ENCODE peak calls at places on chromosomes 4 and X, in seven cellular contexts. M, F, K, N, T, E and W are unnamed samples. For H3K79me2, the result is how much of the 10 kb centered on the place peaks cover.

GRCh38 chr4:141417387-141417786 is 196.7 kb downstream of the ZNF330 start:
- DNase-seq in M (no peak), F (no peak), K (peak), N (peak), T (no peak), E (peak), W (no peak)

GRCh38 chr4:75071241-75071778 is 138.4 kb downstream of the PARM1 start:
- DNase-seq in M (no peak), F (no peak), K (no peak), N (no peak), T (no peak), E (no peak), W (no peak)

GRCh38 chr4:63063765-63064164 is 1345.5 kb downstream of the TECRL start:
- DNase-seq in M (no peak), F (no peak), K (peak), N (no peak), T (no peak), E (no peak), W (no peak)

GRCh38 chr4:134057356-134057755 is 144.2 kb downstream of the PABPC4L start:
- DNase-seq in M (no peak), F (no peak), K (no peak), N (no peak), T (no peak), E (no peak), W (no peak)

GRCh38 chr4:128288689-128289106 is 1.1 kb upstream of the PGRMC2 start:
- DNase-seq in M (no peak), F (no peak), K (peak), N (no peak), T (no peak), E (peak), W (peak)

GRCh38 chr4:58192217-58192616 is 1082.0 kb upstream of the IGFBP7 start:
- DNase-seq in M (no peak), F (no peak), K (no peak), N (no peak), T (no peak), E (no peak), W (no peak)

GRCh38 chrX:19772306-19772705 is 115.1 kb downstream of the SH3KBP1 start:
- DNase-seq in M (no peak), F (no peak), K (peak), N (peak), T (no peak), E (no peak), W (no peak)

GRCh38 chr4:126547352-126547751 is 1085.4 kb upstream of the INTU start:
- DNase-seq in M (no peak), F (no peak), K (no peak), N (no peak), T (no peak), E (no peak), W (no peak)

GRCh38 chr4:176784816-176785215 is 7.9 kb downstream of the VEGFC start:
- DNase-seq in M (no peak), F (no peak), K (no peak), N (peak), T (no peak), E (no peak), W (no peak)
- H3K79me2 ChIP-seq in M (under half), F (under half), K (half or more), N (half or more), T (under half), E (half or more), W (under half)

GRCh38 chrX:97158270-97158669 is 274.6 kb downstream of the RPA4 start:
- DNase-seq in M (no peak), F (no peak), K (peak), N (peak), T (no peak), E (no peak), W (no peak)
- H3K79me2 ChIP-seq in M (under half), F (under half), K (under half), N (under half), T (under half), E (under half), W (under half)

GRCh38 chr4:84962102-84962501 is 4.4 kb downstream of the WDFY3 start:
- DNase-seq in M (no peak), F (no peak), K (no peak), N (no peak), T (no peak), E (no peak), W (no peak)
- H3K79me2 ChIP-seq in M (half or more), F (under half), K (half or more), N (half or more), T (under half), E (half or more), W (half or more)

DNA sequence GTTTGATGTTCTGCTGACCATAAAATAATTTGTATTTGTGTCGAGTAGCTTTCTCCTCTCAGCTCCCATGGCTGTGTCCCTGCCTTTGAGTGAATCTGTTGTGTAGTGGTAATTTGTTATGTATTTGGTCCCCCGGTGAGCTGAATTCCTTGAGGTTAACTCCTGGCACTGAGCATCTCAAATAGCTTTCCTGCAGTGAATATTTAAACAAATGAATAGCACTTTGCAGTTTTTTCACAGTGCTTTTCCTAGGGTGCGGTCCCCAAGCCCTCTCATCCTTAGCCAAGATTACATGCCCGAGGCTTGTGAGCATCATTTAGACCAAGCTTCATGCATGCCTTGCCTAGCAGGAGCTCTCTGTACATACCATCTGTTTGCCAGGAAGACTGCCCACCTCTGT is 74.2 kb downstream of the CLDN34 start:
- DNase-seq in M (no peak), F (no peak), K (peak), N (peak), T (peak), E (peak), W (no peak)
- H3K79me2 ChIP-seq in M (under half), F (under half), K (under half), N (under half), T (under half), E (under half), W (under half)

GRCh38 chr4:185254434-185254833 is 45.0 kb downstream of the SNX25 start:
- DNase-seq in M (no peak), F (no peak), K (peak), N (no peak), T (no peak), E (peak), W (no peak)
- H3K79me2 ChIP-seq in M (under half), F (under half), K (under half), N (under half), T (under half), E (under half), W (under half)

GRCh38 chrX:283115-283845 is 2.1 kb downstream of the PLCXD1 start:
- DNase-seq in M (peak), F (peak), K (peak), N (peak), T (peak), E (peak), W (peak)

GRCh38 chrX:276588-277171 is 4.5 kb upstream of the PLCXD1 start:
- DNase-seq in M (no peak), F (peak), K (peak), N (peak), T (no peak), E (peak), W (peak)

GRCh38 chrX:275967-276587 is 5.1 kb upstream of the PLCXD1 start:
- DNase-seq in M (peak), F (peak), K (peak), N (peak), T (peak), E (peak), W (peak)

GRCh38 chrX:285076-285677 is 4.0 kb downstream of the PLCXD1 start:
- DNase-seq in M (no peak), F (no peak), K (no peak), N (no peak), T (no peak), E (no peak), W (no peak)

DNA sequence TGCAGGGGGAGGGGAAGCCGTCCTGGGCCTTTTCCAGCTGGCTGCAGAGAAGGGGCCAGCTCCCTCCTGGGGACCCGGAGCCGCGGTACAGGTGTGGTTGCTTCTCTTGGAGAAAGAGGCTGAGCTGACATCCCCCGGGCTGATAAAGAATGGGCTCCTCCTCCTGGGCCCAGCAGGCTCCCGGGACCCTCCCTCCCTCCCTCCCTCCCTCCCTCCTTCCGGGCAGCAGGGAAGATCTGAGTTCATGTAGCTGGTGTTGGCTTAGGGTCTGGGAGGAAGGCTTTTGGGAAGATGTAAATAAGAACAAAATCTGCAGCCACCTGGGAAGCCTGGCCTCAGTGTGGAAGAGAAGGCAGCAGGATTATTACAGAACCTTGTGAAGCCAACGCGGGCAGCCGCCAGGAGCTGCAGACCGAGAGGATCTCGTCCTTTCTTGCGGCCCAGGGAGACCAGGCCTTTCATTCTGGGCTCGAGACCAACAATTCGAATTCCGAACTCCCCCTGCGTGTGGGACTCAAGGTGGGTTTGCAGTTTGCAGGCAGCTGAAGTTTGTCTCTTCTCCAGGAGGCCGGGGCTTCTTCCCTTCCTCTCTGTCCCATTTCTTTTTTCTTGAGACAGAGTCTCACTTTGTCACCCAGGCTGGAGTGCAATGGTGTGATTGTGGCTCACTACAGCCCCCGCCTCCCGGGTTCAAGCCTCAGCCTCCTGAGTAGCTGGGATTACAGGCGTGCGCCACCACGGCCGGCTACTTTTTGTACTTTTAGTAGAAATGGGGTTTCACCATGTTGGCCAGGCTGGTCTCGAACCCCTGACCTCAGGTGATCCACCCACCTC is at the start of gene PLCXD1:
- DNase-seq in M (no peak), F (peak), K (peak), N (peak), T (peak), E (no peak), W (no peak)
- H3K79me2 ChIP-seq in M (under half), F (under half), K (under half), N (under half), T (under half), E (under half), W (under half)

DNA sequence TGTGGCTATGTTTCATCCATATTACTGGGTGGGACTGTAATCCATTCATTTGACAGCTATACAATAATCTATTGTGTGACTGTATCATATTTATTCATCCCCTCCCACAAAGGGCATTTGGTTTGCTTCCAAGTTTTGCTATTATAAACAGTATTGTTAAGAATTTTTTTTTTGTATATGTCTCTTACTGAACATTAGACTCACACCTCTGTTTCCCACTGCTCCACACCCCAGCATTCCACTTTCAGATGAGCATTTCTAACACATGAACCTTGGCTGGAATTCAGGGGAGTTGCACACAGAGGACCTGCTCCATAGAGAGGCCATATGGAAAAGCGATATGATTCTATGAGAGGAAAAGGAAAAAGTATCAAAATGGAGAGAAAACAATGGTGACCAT is 81.6 kb upstream of the DKK2 start:
- DNase-seq in M (no peak), F (no peak), K (no peak), N (no peak), T (no peak), E (no peak), W (no peak)
- H3K79me2 ChIP-seq in M (under half), F (under half), K (under half), N (under half), T (under half), E (under half), W (under half)

GRCh38 chr4:48767530-48767929 is 12.5 kb downstream of the FRYL start:
- DNase-seq in M (no peak), F (no peak), K (no peak), N (no peak), T (no peak), E (no peak), W (no peak)
- H3K79me2 ChIP-seq in M (half or more), F (half or more), K (half or more), N (half or more), T (under half), E (half or more), W (half or more)

GRCh38 chr4:153518001-153518400 is 51.8 kb downstream of the TMEM131L start:
- DNase-seq in M (no peak), F (no peak), K (no peak), N (no peak), T (no peak), E (no peak), W (no peak)
- H3K79me2 ChIP-seq in M (under half), F (under half), K (under half), N (under half), T (under half), E (under half), W (under half)

GRCh38 chr4:8365951-8366350 is 74.6 kb downstream of the ACOX3 start:
- DNase-seq in M (no peak), F (no peak), K (no peak), N (no peak), T (no peak), E (no peak), W (no peak)
- H3K79me2 ChIP-seq in M (under half), F (under half), K (under half), N (under half), T (under half), E (under half), W (under half)